ENCODE peak calls at places on chromosomes 13 and 19, in eight cellular contexts. L is SK-N-SH; J is NCI-H2081; B is stomach; P is activated T-helper 1 cell treated with anti-CD3 and anti-CD28 coated beads, Interleukin-12 subunit alpha, Interleukin-12 subunit beta, Interleukin-2, Interleukin-4 antibody, amounts not matched to agents 30 ng/mL and 10 ng/mL and 1 ng/mL, durations not matched to agents 14 hours and 24 hours and 36 hours; G is HTR-8/SVneo; Y is T-helper 2 cell; X is progenitor cell of endocrine pancreas. D is an unnamed sample.

GRCh38 chr13:91058066-91058465 is 289.4 kb upstream of the MIR17HG start:
- DNase-seq in G (no peak), P (no peak), J (no peak), Y (no peak), L (no peak), B (no peak), X (no peak), D (no peak)

GRCh38 chr19:9945319-9945966 is 9.1 kb upstream of the OLFM2 start:
- DNase-seq in L (peak; percentile 78), J (no peak), P (no peak), G (peak; percentile 85), B (peak; percentile 41), Y (no peak), X (no peak), D (no peak)

GRCh38 chr13:113917096-113917495 is 53.2 kb upstream of the GAS6 start:
- DNase-seq in L (no peak), P (no peak), Y (no peak), X (peak; percentile 7), G (no peak), B (peak; percentile 11), J (no peak), D (no peak)

GRCh38 chr13:99012539-99012938 is 34.7 kb upstream of the DOCK9 start:
- DNase-seq in B (no peak), G (no peak), Y (no peak), J (no peak), L (no peak), X (no peak), P (no peak), D (no peak)

GRCh38 chr19:1102407-1103106 is 1.2 kb upstream of the GPX4 start:
- DNase-seq in G (peak; percentile 76), Y (no peak), B (peak; percentile 64), X (no peak), J (no peak), L (no peak), P (peak; percentile 39), D (no peak)

GRCh38 chr13:49530452-49530851 is 34.7 kb downstream of the PHF11 start:
- DNase-seq in Y (no peak), X (no peak), L (no peak), J (no peak), P (no peak), G (no peak), B (no peak), D (no peak)

GRCh38 chr13:82800391-82800790 is 1081.9 kb downstream of the SLITRK1 start:
- DNase-seq in Y (no peak), J (no peak), P (no peak), B (no peak), X (no peak), L (no peak), G (no peak), D (no peak)

GRCh38 chr13:59088716-59089115 is 1075.0 kb downstream of the DIAPH3 start:
- DNase-seq in L (no peak), J (no peak), G (no peak), P (no peak), X (no peak), Y (no peak), B (no peak), D (no peak)

GRCh38 chr13:74115138-74115537 is 19.1 kb downstream of the KLF12 start:
- DNase-seq in J (no peak), Y (no peak), L (no peak), G (no peak), B (no peak), X (no peak), P (no peak), D (no peak)

GRCh38 chr13:75485286-75486062 is 3.5 kb upstream of the TBC1D4 start:
- DNase-seq in X (no peak), G (no peak), P (no peak), Y (no peak), J (no peak), L (no peak), B (no peak), D (no peak)

GRCh38 chr13:111304041-111304544 is 16.3 kb upstream of the TEX29 start:
- DNase-seq in J (no peak), G (no peak), Y (no peak), L (no peak), X (no peak), P (no peak), B (no peak), D (no peak)

GRCh38 chr19:45764487-45764886 is 4.6 kb downstream of the SIX5 start:
- DNase-seq in X (no peak), B (no peak), L (peak; percentile 36), Y (no peak), J (no peak), P (no peak), G (no peak), D (no peak)

GRCh38 chr13:114110091-114110829 is 22.2 kb downstream of the RASA3 start:
- DNase-seq in X (no peak), P (peak; percentile 70), L (peak; percentile 66), J (no peak), G (no peak), Y (peak; percentile 44), B (peak; percentile 47), D (no peak)

GRCh38 chr19:50981587-50982146 is 2.0 kb downstream of the KLK7 start:
- DNase-seq in B (no peak), X (no peak), Y (no peak), P (no peak), L (no peak), J (no peak), G (no peak), D (no peak)

GRCh38 chr19:5803752-5804515 is 933 bp upstream of the NRTN start:
- DNase-seq in J (peak; percentile 84), X (peak; percentile 96), P (peak; percentile 92), G (peak; percentile 92), Y (peak; percentile 83), L (peak; percentile 99), B (peak; percentile 95), D (peak; percentile 15)

D was measured in SIG-M5.